ENCODE peak calls at places on chromosomes 13 and 19, in ten cellular contexts. One of them, this sample, is unnamed.

GRCh38 chr19:16018106-16018755 is 58.1 kb upstream of the TPM4 start:
- DNase-seq in choroid plexus epithelial cell: no peak
- DNase-seq in Caco-2: no peak
- DNase-seq in fibroblast of lung: no peak
- DNase-seq in cardiac muscle cell: no peak
- DNase-seq in gastrocnemius medialis: no peak
- DNase-seq in foreskin fibroblast: no peak
- DNase-seq in lower lobe of right lung: no peak
- DNase-seq in ovary: no peak
- DNase-seq in left lung: peak; percentile 54
- DNase-seq in this sample: no peak

GRCh38 chr13:110519046-110519445 is 42.5 kb downstream of the RAB20 start:
- DNase-seq in gastrocnemius medialis: no peak
- DNase-seq in left lung: no peak
- DNase-seq in foreskin fibroblast: no peak
- DNase-seq in fibroblast of lung: no peak
- DNase-seq in choroid plexus epithelial cell: no peak
- DNase-seq in cardiac muscle cell: no peak
- DNase-seq in Caco-2: no peak
- DNase-seq in ovary: no peak
- DNase-seq in lower lobe of right lung: no peak
- DNase-seq in this sample: no peak

GRCh38 chr13:20049558-20050473 is 91.3 kb downstream of the ZMYM2 start:
- DNase-seq in gastrocnemius medialis: no peak
- DNase-seq in fibroblast of lung: no peak
- DNase-seq in cardiac muscle cell: no peak
- DNase-seq in ovary: no peak
- DNase-seq in lower lobe of right lung: no peak
- DNase-seq in foreskin fibroblast: no peak
- DNase-seq in Caco-2: peak; percentile 16
- DNase-seq in choroid plexus epithelial cell: peak; percentile 19
- DNase-seq in left lung: no peak
- DNase-seq in this sample: no peak

GRCh38 chr19:38004505-38005223 is 97.7 kb downstream of the SIPA1L3 start:
- DNase-seq in lower lobe of right lung: peak; percentile 81
- DNase-seq in Caco-2: peak; percentile 74
- DNase-seq in ovary: peak; percentile 71
- DNase-seq in gastrocnemius medialis: peak; percentile 79
- DNase-seq in left lung: no peak
- DNase-seq in fibroblast of lung: peak; percentile 96
- DNase-seq in cardiac muscle cell: peak; percentile 84
- DNase-seq in foreskin fibroblast: peak; percentile 98
- DNase-seq in choroid plexus epithelial cell: peak; percentile 98
- DNase-seq in this sample: peak; percentile 94

GRCh38 chr13:63393112-63393511 is 1977.5 kb upstream of the PCDH20 start:
- DNase-seq in gastrocnemius medialis: no peak
- DNase-seq in left lung: no peak
- DNase-seq in foreskin fibroblast: no peak
- DNase-seq in lower lobe of right lung: no peak
- DNase-seq in Caco-2: no peak
- DNase-seq in fibroblast of lung: no peak
- DNase-seq in choroid plexus epithelial cell: peak; percentile 36
- DNase-seq in ovary: no peak
- DNase-seq in cardiac muscle cell: no peak
- DNase-seq in this sample: no peak

GRCh38 chr19:1221904-1222255 is 15.9 kb downstream of the CBARP start:
- DNase-seq in Caco-2: no peak
- DNase-seq in left lung: no peak
- DNase-seq in gastrocnemius medialis: no peak
- DNase-seq in foreskin fibroblast: no peak
- DNase-seq in fibroblast of lung: no peak
- DNase-seq in ovary: no peak
- DNase-seq in lower lobe of right lung: no peak
- DNase-seq in choroid plexus epithelial cell: no peak
- DNase-seq in cardiac muscle cell: no peak
- DNase-seq in this sample: no peak

GRCh38 chr13:100581504-100581903 is 7.1 kb downstream of the GGACT start:
- DNase-seq in choroid plexus epithelial cell: no peak
- DNase-seq in lower lobe of right lung: no peak
- DNase-seq in ovary: no peak
- DNase-seq in cardiac muscle cell: no peak
- DNase-seq in fibroblast of lung: no peak
- DNase-seq in gastrocnemius medialis: no peak
- DNase-seq in Caco-2: no peak
- DNase-seq in foreskin fibroblast: no peak
- DNase-seq in left lung: no peak
- DNase-seq in this sample: no peak

GRCh38 chr19:40717325-40717879 is 490 bp downstream of the ITPKC start:
- DNase-seq in left lung: no peak
- DNase-seq in Caco-2: no peak
- DNase-seq in gastrocnemius medialis: no peak
- DNase-seq in cardiac muscle cell: no peak
- DNase-seq in ovary: no peak
- DNase-seq in foreskin fibroblast: no peak
- DNase-seq in lower lobe of right lung: no peak
- DNase-seq in choroid plexus epithelial cell: peak; percentile 70
- DNase-seq in fibroblast of lung: peak; percentile 12
- DNase-seq in this sample: no peak

GRCh38 chr13:33483471-33483870 is 197.9 kb upstream of the STARD13 start:
- DNase-seq in foreskin fibroblast: no peak
- DNase-seq in left lung: no peak
- DNase-seq in lower lobe of right lung: no peak
- DNase-seq in ovary: no peak
- DNase-seq in choroid plexus epithelial cell: no peak
- DNase-seq in gastrocnemius medialis: no peak
- DNase-seq in cardiac muscle cell: no peak
- DNase-seq in fibroblast of lung: peak; percentile 63
- DNase-seq in Caco-2: no peak
- DNase-seq in this sample: no peak

GRCh38 chr19:41813911-41814310 is 17.5 kb downstream of the CEACAM3 start:
- DNase-seq in ovary: no peak
- DNase-seq in gastrocnemius medialis: no peak
- DNase-seq in choroid plexus epithelial cell: no peak
- DNase-seq in left lung: no peak
- DNase-seq in foreskin fibroblast: no peak
- DNase-seq in fibroblast of lung: no peak
- DNase-seq in Caco-2: no peak
- DNase-seq in cardiac muscle cell: no peak
- DNase-seq in lower lobe of right lung: no peak
- DNase-seq in this sample: no peak

GRCh38 chr19:41810301-41810700 is 13.9 kb downstream of the CEACAM3 start:
- DNase-seq in left lung: no peak
- DNase-seq in ovary: no peak
- DNase-seq in Caco-2: no peak
- DNase-seq in fibroblast of lung: no peak
- DNase-seq in lower lobe of right lung: no peak
- DNase-seq in foreskin fibroblast: no peak
- DNase-seq in cardiac muscle cell: no peak
- DNase-seq in choroid plexus epithelial cell: no peak
- DNase-seq in gastrocnemius medialis: no peak
- DNase-seq in this sample: no peak

GRCh38 chr19:41811981-41812380 is 15.6 kb downstream of the CEACAM3 start:
- DNase-seq in foreskin fibroblast: no peak
- DNase-seq in left lung: no peak
- DNase-seq in cardiac muscle cell: no peak
- DNase-seq in fibroblast of lung: no peak
- DNase-seq in gastrocnemius medialis: no peak
- DNase-seq in lower lobe of right lung: no peak
- DNase-seq in Caco-2: no peak
- DNase-seq in choroid plexus epithelial cell: no peak
- DNase-seq in ovary: no peak
- DNase-seq in this sample: no peak

GRCh38 chr19:41808663-41809566 is 12.5 kb downstream of the CEACAM3 start:
- DNase-seq in choroid plexus epithelial cell: no peak
- DNase-seq in foreskin fibroblast: no peak
- DNase-seq in lower lobe of right lung: peak; percentile 72
- DNase-seq in Caco-2: no peak
- DNase-seq in cardiac muscle cell: no peak
- DNase-seq in left lung: peak; percentile 81
- DNase-seq in gastrocnemius medialis: peak; percentile 6
- DNase-seq in fibroblast of lung: no peak
- DNase-seq in ovary: no peak
- DNase-seq in this sample: no peak

DNA sequence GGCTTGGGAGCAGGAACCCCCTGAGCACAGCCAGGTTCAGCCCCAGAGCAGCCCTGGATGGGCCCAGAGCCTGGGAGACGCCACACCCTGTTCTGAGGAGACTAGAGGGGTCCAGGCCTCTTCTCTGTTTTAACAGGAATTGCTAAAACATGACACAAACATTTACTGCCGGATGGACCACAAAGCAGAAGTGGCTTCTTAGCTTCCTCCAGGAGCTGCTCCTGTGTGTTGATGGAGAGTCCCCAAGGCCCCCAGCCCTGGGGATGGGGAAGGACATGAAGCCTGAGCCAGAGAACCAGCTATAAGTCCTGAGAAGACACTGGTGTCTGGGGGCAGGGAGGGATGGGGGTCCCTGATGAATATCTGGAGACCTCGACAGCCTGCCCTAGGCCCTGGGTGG is 14.6 kb downstream of the CEACAM3 start:
- DNase-seq in ovary: no peak
- DNase-seq in foreskin fibroblast: no peak
- DNase-seq in choroid plexus epithelial cell: no peak
- DNase-seq in lower lobe of right lung: no peak
- DNase-seq in left lung: peak; percentile 86
- DNase-seq in gastrocnemius medialis: no peak
- DNase-seq in fibroblast of lung: no peak
- DNase-seq in Caco-2: no peak
- DNase-seq in cardiac muscle cell: no peak
- DNase-seq in this sample: no peak
- TF ChIP-seq CTCF in ovary: no peak
- TF ChIP-seq CTCF in foreskin fibroblast: no peak
- TF ChIP-seq CTCF in choroid plexus epithelial cell: no peak
- TF ChIP-seq CTCF in lower lobe of right lung: no peak
- TF ChIP-seq CTCF in left lung: no peak
- TF ChIP-seq CTCF in gastrocnemius medialis: no peak
- TF ChIP-seq CTCF in fibroblast of lung: no peak
- TF ChIP-seq CTCF in Caco-2: no peak
- TF ChIP-seq CTCF in cardiac muscle cell: no peak
- TF ChIP-seq CTCF in this sample: no peak

GRCh38 chr19:33998302-33998701 is 174.0 kb upstream of the LSM14A start:
- DNase-seq in choroid plexus epithelial cell: no peak
- DNase-seq in ovary: no peak
- DNase-seq in Caco-2: no peak
- DNase-seq in gastrocnemius medialis: no peak
- DNase-seq in cardiac muscle cell: no peak
- DNase-seq in left lung: no peak
- DNase-seq in fibroblast of lung: no peak
- DNase-seq in foreskin fibroblast: no peak
- DNase-seq in lower lobe of right lung: no peak
- DNase-seq in this sample: peak; percentile 5

GRCh38 chr19:33997690-33998089 is 174.6 kb upstream of the LSM14A start:
- DNase-seq in Caco-2: no peak
- DNase-seq in left lung: no peak
- DNase-seq in lower lobe of right lung: no peak
- DNase-seq in ovary: no peak
- DNase-seq in choroid plexus epithelial cell: peak; percentile 5
- DNase-seq in fibroblast of lung: no peak
- DNase-seq in foreskin fibroblast: no peak
- DNase-seq in cardiac muscle cell: no peak
- DNase-seq in gastrocnemius medialis: no peak
- DNase-seq in this sample: no peak

GRCh38 chr19:33998739-33999345 is 173.5 kb upstream of the LSM14A start:
- DNase-seq in Caco-2: no peak
- DNase-seq in lower lobe of right lung: no peak
- DNase-seq in left lung: no peak
- DNase-seq in fibroblast of lung: peak; percentile 6
- DNase-seq in foreskin fibroblast: no peak
- DNase-seq in gastrocnemius medialis: no peak
- DNase-seq in choroid plexus epithelial cell: peak; percentile 19
- DNase-seq in cardiac muscle cell: no peak
- DNase-seq in ovary: no peak
- DNase-seq in this sample: peak; percentile 12
- H3K4me3 ChIP-seq in Caco-2: no peak overlapping the region
- H3K4me3 ChIP-seq in lower lobe of right lung: no peak overlapping the region
- H3K4me3 ChIP-seq in left lung: no peak overlapping the region
- H3K4me3 ChIP-seq in fibroblast of lung: no peak overlapping the region
- H3K4me3 ChIP-seq in foreskin fibroblast: no peak overlapping the region
- H3K4me3 ChIP-seq in gastrocnemius medialis: no peak overlapping the region
- H3K4me3 ChIP-seq in choroid plexus epithelial cell: no peak overlapping the region
- H3K4me3 ChIP-seq in cardiac muscle cell: no peak overlapping the region
- H3K4me3 ChIP-seq in ovary: no peak overlapping the region
- H3K4me3 ChIP-seq in this sample: no peak overlapping the region

GRCh38 chr19:2582984-2583956 is 107.3 kb downstream of the GADD45B start:
- DNase-seq in fibroblast of lung: no peak
- DNase-seq in ovary: peak; percentile 24
- DNase-seq in gastrocnemius medialis: no peak
- DNase-seq in lower lobe of right lung: no peak
- DNase-seq in Caco-2: no peak
- DNase-seq in cardiac muscle cell: no peak
- DNase-seq in foreskin fibroblast: no peak
- DNase-seq in left lung: no peak
- DNase-seq in choroid plexus epithelial cell: peak; percentile 37
- DNase-seq in this sample: no peak

GRCh38 chr19:2577722-2578335 is 101.9 kb downstream of the GADD45B start:
- DNase-seq in left lung: no peak
- DNase-seq in Caco-2: no peak
- DNase-seq in gastrocnemius medialis: no peak
- DNase-seq in ovary: peak; percentile 35
- DNase-seq in foreskin fibroblast: no peak
- DNase-seq in lower lobe of right lung: no peak
- DNase-seq in fibroblast of lung: no peak
- DNase-seq in choroid plexus epithelial cell: peak; percentile 30
- DNase-seq in cardiac muscle cell: no peak
- DNase-seq in this sample: no peak

GRCh38 chr19:2578391-2578826 is 102.5 kb downstream of the GADD45B start:
- DNase-seq in ovary: peak; percentile 53
- DNase-seq in choroid plexus epithelial cell: peak; percentile 64
- DNase-seq in foreskin fibroblast: no peak
- DNase-seq in left lung: no peak
- DNase-seq in gastrocnemius medialis: no peak
- DNase-seq in fibroblast of lung: peak; percentile 79
- DNase-seq in cardiac muscle cell: no peak
- DNase-seq in lower lobe of right lung: no peak
- DNase-seq in Caco-2: no peak
- DNase-seq in this sample: no peak

GRCh38 chr19:2578911-2579677 is 103.2 kb downstream of the GADD45B start:
- DNase-seq in Caco-2: peak; percentile 89
- DNase-seq in cardiac muscle cell: peak; percentile 89
- DNase-seq in ovary: peak; percentile 91
- DNase-seq in choroid plexus epithelial cell: peak; percentile 92
- DNase-seq in left lung: peak; percentile 96
- DNase-seq in gastrocnemius medialis: peak; percentile 81
- DNase-seq in foreskin fibroblast: peak; percentile 83
- DNase-seq in fibroblast of lung: peak; percentile 91
- DNase-seq in lower lobe of right lung: peak; percentile 91
- DNase-seq in this sample: peak; percentile 87

GRCh38 chr19:2579678-2580280 is 103.9 kb downstream of the GADD45B start:
- DNase-seq in cardiac muscle cell: no peak
- DNase-seq in ovary: peak; percentile 43
- DNase-seq in Caco-2: no peak
- DNase-seq in foreskin fibroblast: no peak
- DNase-seq in lower lobe of right lung: no peak
- DNase-seq in fibroblast of lung: no peak
- DNase-seq in choroid plexus epithelial cell: no peak
- DNase-seq in gastrocnemius medialis: no peak
- DNase-seq in left lung: no peak
- DNase-seq in this sample: no peak
- TF ChIP-seq CTCF in cardiac muscle cell: no peak
- TF ChIP-seq CTCF in ovary: no peak
- TF ChIP-seq CTCF in Caco-2: no peak
- TF ChIP-seq CTCF in foreskin fibroblast: no peak
- TF ChIP-seq CTCF in lower lobe of right lung: no peak
- TF ChIP-seq CTCF in fibroblast of lung: no peak
- TF ChIP-seq CTCF in choroid plexus epithelial cell: no peak
- TF ChIP-seq CTCF in gastrocnemius medialis: no peak
- TF ChIP-seq CTCF in left lung: no peak
- TF ChIP-seq CTCF in this sample: peak; percentile 3

GRCh38 chr13:51097353-51098043 is 13.6 kb downstream of the C13orf42 start:
- DNase-seq in choroid plexus epithelial cell: no peak
- DNase-seq in foreskin fibroblast: no peak
- DNase-seq in lower lobe of right lung: no peak
- DNase-seq in fibroblast of lung: no peak
- DNase-seq in ovary: no peak
- DNase-seq in gastrocnemius medialis: no peak
- DNase-seq in Caco-2: no peak
- DNase-seq in left lung: no peak
- DNase-seq in cardiac muscle cell: peak; percentile 42
- DNase-seq in this sample: no peak
- H3K4me3 ChIP-seq in choroid plexus epithelial cell: no peak overlapping the region
- H3K4me3 ChIP-seq in foreskin fibroblast: no peak overlapping the region
- H3K4me3 ChIP-seq in lower lobe of right lung: no peak overlapping the region
- H3K4me3 ChIP-seq in fibroblast of lung: no peak overlapping the region
- H3K4me3 ChIP-seq in ovary: no peak overlapping the region
- H3K4me3 ChIP-seq in gastrocnemius medialis: no peak overlapping the region
- H3K4me3 ChIP-seq in Caco-2: no peak overlapping the region
- H3K4me3 ChIP-seq in left lung: no peak overlapping the region
- H3K4me3 ChIP-seq in cardiac muscle cell: no peak overlapping the region
- H3K4me3 ChIP-seq in this sample: no peak overlapping the region

This sample was measured in A673.